ENCODE peak calls at places on chromosomes 1 and 21, in five cellular contexts. C is H1, G is fibroblast of lung, W is neural progenitor cell, L is neuronal stem cell. I is an unnamed sample.

GRCh38 chr1:94741956-94742355 is 78.2 kb upstream of the SLC44A3 start:
- DNase-seq in C (no peak), G (no peak), W (no peak), L (no peak), I (peak; percentile 10)

GRCh38 chr1:40508375-40509341 is at the start of gene EXO5:
- DNase-seq in C (peak; percentile 75), G (peak; percentile 81), W (peak; percentile 57), L (peak; percentile 9), I (peak; percentile 95)

GRCh38 chr1:224626042-224626441 is 9.9 kb downstream of the CNIH3 start:
- DNase-seq in C (no peak), G (peak; percentile 97), W (no peak), L (no peak), I (peak; percentile 94)

GRCh38 chr1:63718464-63719075 is 55.2 kb upstream of the ROR1 start:
- DNase-seq in C (no peak), G (no peak), W (no peak), L (no peak), I (peak; percentile 12)

GRCh38 chr1:17569200-17570139 is 30.0 kb downstream of the ARHGEF10L start:
- DNase-seq in C (no peak), G (peak; percentile 90), W (no peak), L (no peak), I (peak; percentile 91)

GRCh38 chr21:42236014-42236413 is 17.1 kb downstream of the ABCG1 start:
- DNase-seq in C (no peak), G (no peak), W (no peak), L (no peak), I (no peak)

GRCh38 chr1:42370876-42371549 is 9.6 kb upstream of the RIMKLA start:
- DNase-seq in C (no peak), G (no peak), W (no peak), L (no peak), I (peak; percentile 9)

GRCh38 chr21:15210235-15210678 is 145.5 kb upstream of the NRIP1 start:
- DNase-seq in C (no peak), G (no peak), W (peak; percentile 13), L (no peak), I (peak; percentile 66)

GRCh38 chr1:64984106-64984505 is 17.8 kb upstream of the JAK1 start:
- DNase-seq in C (no peak), G (no peak), W (no peak), L (no peak), I (no peak)

GRCh38 chr1:152185544-152186391 is 26.7 kb upstream of the RPTN start:
- DNase-seq in C (peak; percentile 42), G (peak; percentile 61), W (peak; percentile 20), L (peak; percentile 8), I (peak; percentile 85)

GRCh38 chr1:53362851-53363642 is 35.2 kb upstream of the LRP8 start:
- DNase-seq in C (peak; percentile 48), G (no peak), W (no peak), L (no peak), I (no peak)

GRCh38 chr1:189513091-189513490 is 964.6 kb downstream of the BRINP3 start:
- DNase-seq in C (no peak), G (no peak), W (peak; percentile 5), L (no peak), I (no peak)

GRCh38 chr21:42474043-42474831 is 21.8 kb downstream of the RSPH1 start:
- DNase-seq in C (no peak), G (peak; percentile 5), W (no peak), L (no peak), I (peak; percentile 35)

GRCh38 chr1:165592945-165593823 is 37.9 kb upstream of the MGST3 start:
- DNase-seq in C (peak; percentile 89), G (peak; percentile 44), W (peak; percentile 75), L (peak; percentile 82), I (peak; percentile 68)

GRCh38 chr1:165595561-165595960 is 35.5 kb upstream of the MGST3 start:
- DNase-seq in C (no peak), G (peak; percentile 58), W (no peak), L (no peak), I (peak; percentile 54)

GRCh38 chr1:165600793-165601192 is 30.2 kb upstream of the MGST3 start:
- DNase-seq in C (no peak), G (no peak), W (no peak), L (no peak), I (no peak)

GRCh38 chr1:165598676-165599059 is 32.4 kb upstream of the MGST3 start:
- DNase-seq in C (no peak), G (peak; percentile 3), W (no peak), L (no peak), I (no peak)

DNA sequence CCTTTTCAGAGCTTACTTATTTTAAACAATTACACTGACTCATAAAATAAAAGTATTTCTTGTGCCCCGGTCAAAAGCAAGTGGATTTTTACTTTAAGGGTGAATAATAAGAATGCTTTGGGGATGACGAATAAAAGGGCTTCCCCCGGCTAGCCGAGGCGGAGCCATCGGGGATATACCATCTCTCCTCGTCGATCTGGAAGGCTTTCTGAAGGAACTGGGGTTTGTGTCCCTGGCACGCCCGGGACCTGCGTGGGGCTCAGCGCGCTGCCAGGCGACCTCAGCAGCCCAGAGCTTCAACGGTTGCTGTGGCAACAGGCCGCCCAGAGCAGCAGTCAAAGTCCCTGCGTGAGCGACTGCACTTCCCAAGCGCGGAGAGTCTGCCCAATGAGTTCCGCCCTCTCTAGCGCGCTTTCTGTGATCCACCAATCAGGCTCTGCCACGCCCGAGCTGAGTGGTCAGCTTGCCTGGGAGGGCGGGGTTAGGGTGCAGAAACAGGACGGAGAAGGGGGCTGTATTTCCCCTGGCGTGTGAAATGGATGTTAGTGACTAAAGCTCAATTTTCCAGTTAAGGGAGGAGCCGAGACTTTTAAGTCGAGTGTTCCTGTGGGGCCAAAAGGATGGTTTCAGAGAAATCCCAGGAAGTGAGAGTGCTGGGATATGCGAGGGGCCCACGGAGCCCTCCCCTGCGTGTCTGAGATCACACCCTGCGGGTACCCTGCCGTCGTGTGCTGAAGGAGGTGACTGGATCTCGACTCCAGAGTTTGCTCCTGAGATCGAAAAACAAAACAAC is 33.0 kb upstream of the MGST3 start:
- DNase-seq in C (peak; percentile 94), G (peak; percentile 97), W (peak; percentile 97), L (peak; percentile 91), I (peak; percentile 100)
- H2AFZ ChIP-seq in C (peak overlapping the region; percentile 95), G (peak overlapping the region; percentile 66), W (peak overlapping the region; percentile 87), L (peak overlapping the region; percentile 92), I (peak overlapping the region; percentile 97)

GRCh38 chr1:150067184-150068182 is at the start of gene VPS45:
- DNase-seq in C (peak; percentile 90), G (peak; percentile 93), W (peak; percentile 92), L (peak; percentile 82), I (peak; percentile 96)
- H3K27ac ChIP-seq in C (peak within 1 kb of the TSS; percentile 93), G (peak within 1 kb of the TSS; percentile 91), W (peak within 1 kb of the TSS; percentile 92), L (peak within 1 kb of the TSS; percentile 92), I (peak within 1 kb of the TSS; percentile 94)

GRCh38 chr1:205746757-205747412 is 3.1 kb downstream of the NUCKS1 start:
- DNase-seq in C (no peak), G (no peak), W (no peak), L (no peak), I (peak; percentile 24)
- H3K4me3 ChIP-seq in C (no peak overlapping the region), G (peak overlapping the region; percentile 97), W (peak overlapping the region; percentile 86), L (peak overlapping the region; percentile 69), I (peak overlapping the region; percentile 94)

GRCh38 chr1:10421637-10422036 is 8.6 kb upstream of the CENPS start:
- DNase-seq in C (no peak), G (no peak), W (no peak), L (no peak), I (no peak)

GRCh38 chr1:10424034-10424433 is 6.2 kb upstream of the CENPS start:
- DNase-seq in C (no peak), G (peak; percentile 6), W (no peak), L (no peak), I (peak; percentile 84)

GRCh38 chr1:10429868-10430215 is 391 bp upstream of the CENPS start:
- DNase-seq in C (no peak), G (peak; percentile 25), W (no peak), L (no peak), I (peak; percentile 63)

GRCh38 chr1:10428956-10429355 is 1.3 kb upstream of the CENPS start:
- DNase-seq in C (no peak), G (no peak), W (no peak), L (no peak), I (no peak)

DNA sequence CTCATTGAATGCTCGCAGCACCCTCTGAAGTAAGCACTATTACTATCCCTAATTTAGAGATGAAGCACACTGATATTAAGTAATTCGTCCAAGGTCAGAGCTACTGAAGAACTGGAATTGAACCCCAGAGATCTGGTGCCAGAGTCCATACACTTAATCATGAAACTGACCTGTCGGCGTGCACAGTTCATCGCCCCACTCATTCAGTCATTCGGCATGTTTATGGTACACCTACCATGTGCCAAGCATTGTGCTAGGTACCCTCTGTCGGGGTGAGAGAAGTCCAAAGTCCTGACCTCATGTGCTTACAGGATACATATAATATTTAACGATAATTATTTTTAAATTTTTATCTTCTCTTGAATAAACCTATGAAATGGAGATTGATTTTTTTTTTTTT is 5.6 kb upstream of the CENPS start:
- DNase-seq in C (no peak), G (no peak), W (no peak), L (no peak), I (no peak)
- H2AFZ ChIP-seq in C (no peak overlapping the region), G (no peak overlapping the region), W (no peak overlapping the region), L (no peak overlapping the region), I (peak overlapping the region; percentile 58)

GRCh38 chr21:26756491-26757159 is 88.6 kb downstream of the ADAMTS1 start:
- DNase-seq in C (no peak), G (peak; percentile 81), W (no peak), L (no peak), I (peak; percentile 75)
- H3K27ac ChIP-seq in C (no peak overlapping the region), G (no peak overlapping the region), W (no peak overlapping the region), L (no peak overlapping the region), I (peak overlapping the region; percentile 54)

GRCh38 chr21:46226920-46227599 is 1.5 kb downstream of the LSS start:
- DNase-seq in C (no peak), G (peak; percentile 27), W (no peak), L (no peak), I (peak; percentile 59)
- H3K4me3 ChIP-seq in C (peak overlapping the region; percentile 78), G (peak overlapping the region; percentile 82), W (peak overlapping the region; percentile 70), L (peak overlapping the region; percentile 70), I (peak overlapping the region; percentile 94)